ENCODE peak calls at places on chromosomes 16 and 17, in eight cellular contexts. One of them, this sample, is unnamed.

GRCh38 chr17:19016881-19017280 is 12.3 kb upstream of the FAM83G start:
- DNase-seq in colonic mucosa: no peak
- DNase-seq in neural progenitor cell: no peak
- DNase-seq in GM23338: no peak
- DNase-seq in mammary epithelial cell: no peak
- DNase-seq in AG04450: no peak
- DNase-seq in CD4-positive, alpha-beta T cell: no peak
- DNase-seq in kidney: peak
- DNase-seq in this sample: no peak

GRCh38 chr16:86951831-86952598 is 365.2 kb downstream of the C16orf95 start:
- DNase-seq in colonic mucosa: no peak
- DNase-seq in neural progenitor cell: no peak
- DNase-seq in GM23338: no peak
- DNase-seq in mammary epithelial cell: peak
- DNase-seq in AG04450: peak
- DNase-seq in CD4-positive, alpha-beta T cell: no peak
- DNase-seq in kidney: no peak
- DNase-seq in this sample: peak

GRCh38 chr16:19330801-19331484 is 45.4 kb downstream of the CLEC19A start:
- DNase-seq in colonic mucosa: no peak
- DNase-seq in neural progenitor cell: no peak
- DNase-seq in GM23338: peak
- DNase-seq in mammary epithelial cell: peak
- DNase-seq in AG04450: no peak
- DNase-seq in CD4-positive, alpha-beta T cell: no peak
- DNase-seq in kidney: no peak
- DNase-seq in this sample: no peak

GRCh38 chr16:50067290-50067853 is 1.6 kb downstream of the HEATR3 start:
- DNase-seq in colonic mucosa: peak
- DNase-seq in neural progenitor cell: peak
- DNase-seq in GM23338: peak
- DNase-seq in mammary epithelial cell: peak
- DNase-seq in AG04450: peak
- DNase-seq in CD4-positive, alpha-beta T cell: no peak
- DNase-seq in kidney: no peak
- DNase-seq in this sample: no peak

GRCh38 chr16:77043076-77043475 is 147.9 kb upstream of the MON1B start:
- DNase-seq in colonic mucosa: no peak
- DNase-seq in neural progenitor cell: peak
- DNase-seq in GM23338: peak
- DNase-seq in mammary epithelial cell: peak
- DNase-seq in AG04450: no peak
- DNase-seq in CD4-positive, alpha-beta T cell: no peak
- DNase-seq in kidney: no peak
- DNase-seq in this sample: no peak

GRCh38 chr16:67164599-67165061 is at the start of gene HSF4:
- DNase-seq in colonic mucosa: peak
- DNase-seq in neural progenitor cell: peak
- DNase-seq in GM23338: no peak
- DNase-seq in mammary epithelial cell: no peak
- DNase-seq in AG04450: no peak
- DNase-seq in CD4-positive, alpha-beta T cell: no peak
- DNase-seq in kidney: peak
- DNase-seq in this sample: peak

GRCh38 chr16:76931186-76931585 is 259.8 kb upstream of the MON1B start:
- DNase-seq in colonic mucosa: no peak
- DNase-seq in neural progenitor cell: no peak
- DNase-seq in GM23338: no peak
- DNase-seq in mammary epithelial cell: no peak
- DNase-seq in AG04450: no peak
- DNase-seq in CD4-positive, alpha-beta T cell: no peak
- DNase-seq in kidney: no peak
- DNase-seq in this sample: no peak

GRCh38 chr17:67700037-67700436 is 17.7 kb upstream of the NOL11 start:
- DNase-seq in colonic mucosa: no peak
- DNase-seq in neural progenitor cell: peak
- DNase-seq in GM23338: no peak
- DNase-seq in mammary epithelial cell: no peak
- DNase-seq in AG04450: no peak
- DNase-seq in CD4-positive, alpha-beta T cell: no peak
- DNase-seq in kidney: no peak
- DNase-seq in this sample: no peak

GRCh38 chr17:57443781-57444180 is 187.5 kb downstream of the MSI2 start:
- DNase-seq in colonic mucosa: no peak
- DNase-seq in neural progenitor cell: no peak
- DNase-seq in GM23338: no peak
- DNase-seq in mammary epithelial cell: no peak
- DNase-seq in AG04450: no peak
- DNase-seq in CD4-positive, alpha-beta T cell: no peak
- DNase-seq in kidney: no peak
- DNase-seq in this sample: no peak

GRCh38 chr17:18981642-18982424 is 22.7 kb downstream of the FAM83G start:
- DNase-seq in colonic mucosa: peak
- DNase-seq in neural progenitor cell: peak
- DNase-seq in GM23338: no peak
- DNase-seq in mammary epithelial cell: peak
- DNase-seq in AG04450: no peak
- DNase-seq in CD4-positive, alpha-beta T cell: no peak
- DNase-seq in kidney: no peak
- DNase-seq in this sample: no peak

GRCh38 chr17:50128441-50129302 is 1.3 kb downstream of the SAMD14 start:
- DNase-seq in colonic mucosa: no peak
- DNase-seq in neural progenitor cell: peak
- DNase-seq in GM23338: peak
- DNase-seq in mammary epithelial cell: no peak
- DNase-seq in AG04450: no peak
- DNase-seq in CD4-positive, alpha-beta T cell: no peak
- DNase-seq in kidney: no peak
- DNase-seq in this sample: no peak

GRCh38 chr16:65846210-65846602 is 520.3 kb upstream of the CDH5 start:
- DNase-seq in colonic mucosa: no peak
- DNase-seq in neural progenitor cell: no peak
- DNase-seq in GM23338: no peak
- DNase-seq in mammary epithelial cell: no peak
- DNase-seq in AG04450: no peak
- DNase-seq in CD4-positive, alpha-beta T cell: no peak
- DNase-seq in kidney: no peak
- DNase-seq in this sample: no peak

GRCh38 chr16:8854298-8854948 is 14.4 kb downstream of the CARHSP1 start:
- DNase-seq in colonic mucosa: peak
- DNase-seq in neural progenitor cell: no peak
- DNase-seq in GM23338: no peak
- DNase-seq in mammary epithelial cell: no peak
- DNase-seq in AG04450: no peak
- DNase-seq in CD4-positive, alpha-beta T cell: no peak
- DNase-seq in kidney: peak
- DNase-seq in this sample: no peak

GRCh38 chr16:8853150-8853549 is 15.7 kb downstream of the CARHSP1 start:
- DNase-seq in colonic mucosa: peak
- DNase-seq in neural progenitor cell: no peak
- DNase-seq in GM23338: no peak
- DNase-seq in mammary epithelial cell: no peak
- DNase-seq in AG04450: no peak
- DNase-seq in CD4-positive, alpha-beta T cell: no peak
- DNase-seq in kidney: no peak
- DNase-seq in this sample: no peak

GRCh38 chr16:8855051-8855786 is 13.6 kb downstream of the CARHSP1 start:
- DNase-seq in colonic mucosa: peak
- DNase-seq in neural progenitor cell: no peak
- DNase-seq in GM23338: no peak
- DNase-seq in mammary epithelial cell: no peak
- DNase-seq in AG04450: no peak
- DNase-seq in CD4-positive, alpha-beta T cell: no peak
- DNase-seq in kidney: peak
- DNase-seq in this sample: no peak

GRCh38 chr16:8853611-8854010 is 15.2 kb downstream of the CARHSP1 start:
- DNase-seq in colonic mucosa: peak
- DNase-seq in neural progenitor cell: no peak
- DNase-seq in GM23338: no peak
- DNase-seq in mammary epithelial cell: no peak
- DNase-seq in AG04450: no peak
- DNase-seq in CD4-positive, alpha-beta T cell: no peak
- DNase-seq in kidney: no peak
- DNase-seq in this sample: no peak

GRCh38 chr16:8855972-8856371 is 12.8 kb downstream of the CARHSP1 start:
- DNase-seq in colonic mucosa: no peak
- DNase-seq in neural progenitor cell: no peak
- DNase-seq in GM23338: no peak
- DNase-seq in mammary epithelial cell: no peak
- DNase-seq in AG04450: no peak
- DNase-seq in CD4-positive, alpha-beta T cell: no peak
- DNase-seq in kidney: peak
- DNase-seq in this sample: no peak
- H3K27ac ChIP-seq in colonic mucosa: no peak
- H3K27ac ChIP-seq in neural progenitor cell: no peak
- H3K27ac ChIP-seq in GM23338: peak
- H3K27ac ChIP-seq in mammary epithelial cell: no peak
- H3K27ac ChIP-seq in AG04450: peak
- H3K27ac ChIP-seq in CD4-positive, alpha-beta T cell: no peak
- H3K27ac ChIP-seq in kidney: no peak
- H3K27ac ChIP-seq in this sample: no peak

GRCh38 chr16:75062135-75062943 is 54.2 kb downstream of the LDHD start:
- DNase-seq in colonic mucosa: no peak
- DNase-seq in neural progenitor cell: no peak
- DNase-seq in GM23338: no peak
- DNase-seq in mammary epithelial cell: no peak
- DNase-seq in AG04450: no peak
- DNase-seq in CD4-positive, alpha-beta T cell: no peak
- DNase-seq in kidney: peak
- DNase-seq in this sample: peak
- H3K27ac ChIP-seq in colonic mucosa: no peak
- H3K27ac ChIP-seq in neural progenitor cell: no peak
- H3K27ac ChIP-seq in GM23338: peak
- H3K27ac ChIP-seq in mammary epithelial cell: no peak
- H3K27ac ChIP-seq in AG04450: peak
- H3K27ac ChIP-seq in CD4-positive, alpha-beta T cell: no peak
- H3K27ac ChIP-seq in kidney: no peak
- H3K27ac ChIP-seq in this sample: peak

GRCh38 chr16:2499890-2500633 is 13.7 kb upstream of the ATP6V0C start:
- DNase-seq in colonic mucosa: no peak
- DNase-seq in neural progenitor cell: no peak
- DNase-seq in GM23338: no peak
- DNase-seq in mammary epithelial cell: no peak
- DNase-seq in AG04450: no peak
- DNase-seq in CD4-positive, alpha-beta T cell: no peak
- DNase-seq in kidney: peak
- DNase-seq in this sample: no peak
- H3K27ac ChIP-seq in colonic mucosa: no peak
- H3K27ac ChIP-seq in neural progenitor cell: no peak
- H3K27ac ChIP-seq in GM23338: no peak
- H3K27ac ChIP-seq in mammary epithelial cell: no peak
- H3K27ac ChIP-seq in AG04450: no peak
- H3K27ac ChIP-seq in CD4-positive, alpha-beta T cell: no peak
- H3K27ac ChIP-seq in kidney: no peak
- H3K27ac ChIP-seq in this sample: no peak

GRCh38 chr17:74873036-74873873 is 461 bp upstream of the FDXR start:
- DNase-seq in colonic mucosa: peak
- DNase-seq in neural progenitor cell: peak
- DNase-seq in GM23338: peak
- DNase-seq in mammary epithelial cell: peak
- DNase-seq in AG04450: peak
- DNase-seq in CD4-positive, alpha-beta T cell: peak
- DNase-seq in kidney: peak
- DNase-seq in this sample: peak

GRCh38 chr17:74875970-74876593 is 3.3 kb upstream of the FDXR start:
- DNase-seq in colonic mucosa: no peak
- DNase-seq in neural progenitor cell: no peak
- DNase-seq in GM23338: no peak
- DNase-seq in mammary epithelial cell: no peak
- DNase-seq in AG04450: no peak
- DNase-seq in CD4-positive, alpha-beta T cell: no peak
- DNase-seq in kidney: no peak
- DNase-seq in this sample: no peak

GRCh38 chr17:74873874-74874614 is 1.2 kb upstream of the FDXR start:
- DNase-seq in colonic mucosa: no peak
- DNase-seq in neural progenitor cell: no peak
- DNase-seq in GM23338: no peak
- DNase-seq in mammary epithelial cell: no peak
- DNase-seq in AG04450: no peak
- DNase-seq in CD4-positive, alpha-beta T cell: no peak
- DNase-seq in kidney: peak
- DNase-seq in this sample: no peak

GRCh38 chr17:74874615-74875037 is 1.8 kb upstream of the FDXR start:
- DNase-seq in colonic mucosa: no peak
- DNase-seq in neural progenitor cell: no peak
- DNase-seq in GM23338: no peak
- DNase-seq in mammary epithelial cell: no peak
- DNase-seq in AG04450: no peak
- DNase-seq in CD4-positive, alpha-beta T cell: no peak
- DNase-seq in kidney: no peak
- DNase-seq in this sample: no peak

GRCh38 chr17:74875155-74875969 is 2.6 kb upstream of the FDXR start:
- DNase-seq in colonic mucosa: no peak
- DNase-seq in neural progenitor cell: no peak
- DNase-seq in GM23338: no peak
- DNase-seq in mammary epithelial cell: no peak
- DNase-seq in AG04450: no peak
- DNase-seq in CD4-positive, alpha-beta T cell: no peak
- DNase-seq in kidney: no peak
- DNase-seq in this sample: no peak
- H3K27ac ChIP-seq in colonic mucosa: no peak
- H3K27ac ChIP-seq in neural progenitor cell: no peak
- H3K27ac ChIP-seq in GM23338: no peak
- H3K27ac ChIP-seq in mammary epithelial cell: no peak
- H3K27ac ChIP-seq in AG04450: no peak
- H3K27ac ChIP-seq in CD4-positive, alpha-beta T cell: no peak
- H3K27ac ChIP-seq in kidney: no peak
- H3K27ac ChIP-seq in this sample: no peak

GRCh38 chr17:32970281-32970680 is 21.4 kb upstream of the SPACA3 start:
- DNase-seq in colonic mucosa: no peak
- DNase-seq in neural progenitor cell: no peak
- DNase-seq in GM23338: no peak
- DNase-seq in mammary epithelial cell: peak
- DNase-seq in AG04450: no peak
- DNase-seq in CD4-positive, alpha-beta T cell: no peak
- DNase-seq in kidney: no peak
- DNase-seq in this sample: no peak

GRCh38 chr17:32962320-32962707 is 29.3 kb upstream of the SPACA3 start:
- DNase-seq in colonic mucosa: no peak
- DNase-seq in neural progenitor cell: no peak
- DNase-seq in GM23338: no peak
- DNase-seq in mammary epithelial cell: no peak
- DNase-seq in AG04450: no peak
- DNase-seq in CD4-positive, alpha-beta T cell: no peak
- DNase-seq in kidney: no peak
- DNase-seq in this sample: no peak

GRCh38 chr17:32960815-32961214 is 30.8 kb upstream of the SPACA3 start:
- DNase-seq in colonic mucosa: no peak
- DNase-seq in neural progenitor cell: no peak
- DNase-seq in GM23338: no peak
- DNase-seq in mammary epithelial cell: peak
- DNase-seq in AG04450: no peak
- DNase-seq in CD4-positive, alpha-beta T cell: no peak
- DNase-seq in kidney: no peak
- DNase-seq in this sample: no peak

GRCh38 chr17:32964541-32964940 is 27.1 kb upstream of the SPACA3 start:
- DNase-seq in colonic mucosa: no peak
- DNase-seq in neural progenitor cell: no peak
- DNase-seq in GM23338: no peak
- DNase-seq in mammary epithelial cell: no peak
- DNase-seq in AG04450: no peak
- DNase-seq in CD4-positive, alpha-beta T cell: no peak
- DNase-seq in kidney: no peak
- DNase-seq in this sample: peak
- H3K27ac ChIP-seq in colonic mucosa: no peak
- H3K27ac ChIP-seq in neural progenitor cell: no peak
- H3K27ac ChIP-seq in GM23338: no peak
- H3K27ac ChIP-seq in mammary epithelial cell: no peak
- H3K27ac ChIP-seq in AG04450: no peak
- H3K27ac ChIP-seq in CD4-positive, alpha-beta T cell: no peak
- H3K27ac ChIP-seq in kidney: no peak
- H3K27ac ChIP-seq in this sample: no peak